ENCODE peak calls at places on chromosome 9, in six cellular contexts. Z, N, X, W, V and L are unnamed samples.

GRCh38 chr9:91427873-91428272 is 4.2 kb upstream of the NFIL3 start:
- DNase-seq in Z (peak; percentile 76), N (no peak), X (no peak), W (no peak), V (no peak), L (no peak)

GRCh38 chr9:83992407-83992806 is 11.8 kb downstream of the RMI1 start:
- DNase-seq in Z (peak; percentile 55), N (no peak), X (no peak), W (no peak), V (no peak), L (peak; percentile 24)

GRCh38 chr9:135468866-135469521 is 10.6 kb upstream of the PPP1R26 start:
- DNase-seq in Z (peak; percentile 46), N (no peak), X (no peak), W (no peak), V (no peak), L (peak; percentile 62)

GRCh38 chr9:35538361-35539234 is 48.7 kb downstream of the RUSC2 start:
- DNase-seq in Z (peak; percentile 82), N (peak; percentile 57), X (peak; percentile 73), W (peak; percentile 75), V (peak; percentile 84), L (peak; percentile 90)

GRCh38 chr9:132011896-132012295 is 67.8 kb downstream of the MED27 start:
- DNase-seq in Z (no peak), N (no peak), X (no peak), W (no peak), V (no peak), L (no peak)

GRCh38 chr9:135290086-135290485 is 189.5 kb upstream of the PPP1R26 start:
- DNase-seq in Z (no peak), N (no peak), X (no peak), W (no peak), V (peak; percentile 46), L (no peak)

GRCh38 chr9:107355394-107355793 is 72.3 kb downstream of the RAD23B start:
- DNase-seq in Z (no peak), N (no peak), X (no peak), W (no peak), V (no peak), L (no peak)

GRCh38 chr9:96061293-96061987 is 185.9 kb downstream of the ERCC6L2 start:
- DNase-seq in Z (peak; percentile 41), N (no peak), X (peak; percentile 54), W (peak; percentile 55), V (no peak), L (peak; percentile 79)

GRCh38 chr9:76311576-76311975 is 82.7 kb downstream of the RFK start:
- DNase-seq in Z (no peak), N (no peak), X (no peak), W (no peak), V (peak; percentile 86), L (no peak)

GRCh38 chr9:63816742-63817621 is 1468.0 kb downstream of the FOXD4L5 start:
- DNase-seq in Z (peak; percentile 82), N (peak; percentile 87), X (peak; percentile 98), W (peak; percentile 99), V (peak; percentile 64), L (peak; percentile 58)

GRCh38 chr9:108855529-108855886 is 278 bp downstream of the ACTL7B start:
- DNase-seq in Z (no peak), N (no peak), X (no peak), W (no peak), V (no peak), L (no peak)

GRCh38 chr9:117413346-117414219 is 1.3 kb downstream of the ASTN2 start:
- DNase-seq in Z (no peak), N (peak; percentile 48), X (peak; percentile 74), W (peak; percentile 60), V (no peak), L (peak; percentile 8)

GRCh38 chr9:111237447-111237846 is 92.6 kb downstream of the OR2K2 start:
- DNase-seq in Z (no peak), N (no peak), X (no peak), W (no peak), V (no peak), L (no peak)

GRCh38 chr9:112180387-112180881 is 5.3 kb upstream of the SUSD1 start:
- DNase-seq in Z (no peak), N (no peak), X (no peak), W (no peak), V (no peak), L (peak; percentile 34)

GRCh38 chr9:27545471-27545870 is 15.9 kb upstream of the MOB3B start:
- DNase-seq in Z (no peak), N (no peak), X (no peak), W (no peak), V (no peak), L (no peak)

GRCh38 chr9:70490478-70490877 is 76.0 kb upstream of the KLF9 start:
- DNase-seq in Z (no peak), N (no peak), X (no peak), W (no peak), V (no peak), L (no peak)

GRCh38 chr9:2017209-2017458 is 2.0 kb downstream of the SMARCA2 start:
- DNase-seq in Z (peak; percentile 31), N (no peak), X (no peak), W (peak; percentile 37), V (no peak), L (no peak)

GRCh38 chr9:115781361-115781760 is 372.2 kb upstream of the PAPPA start:
- DNase-seq in Z (no peak), N (no peak), X (no peak), W (no peak), V (no peak), L (no peak)

GRCh38 chr9:116337015-116337414 is 183.4 kb downstream of the PAPPA start:
- DNase-seq in Z (peak; percentile 83), N (no peak), X (no peak), W (no peak), V (no peak), L (peak; percentile 59)

GRCh38 chr9:114616684-114617520 is 5.8 kb downstream of the TMEM268 start:
- DNase-seq in Z (no peak), N (no peak), X (no peak), W (no peak), V (peak; percentile 16), L (no peak)

GRCh38 chr9:16310288-16311145 is 560.0 kb downstream of the BNC2 start:
- DNase-seq in Z (no peak), N (no peak), X (no peak), W (peak; percentile 33), V (no peak), L (no peak)

GRCh38 chr9:120857481-120857880 is 14.8 kb upstream of the PSMD5 start:
- DNase-seq in Z (no peak), N (no peak), X (no peak), W (no peak), V (no peak), L (no peak)

GRCh38 chr9:130425741-130426466 is 18.9 kb upstream of the ASS1 start:
- DNase-seq in Z (no peak), N (no peak), X (no peak), W (peak; percentile 29), V (no peak), L (no peak)

GRCh38 chr9:88816141-88816540 is 175.1 kb upstream of the S1PR3 start:
- DNase-seq in Z (peak; percentile 72), N (no peak), X (no peak), W (no peak), V (no peak), L (peak; percentile 65)

GRCh38 chr9:121684381-121685145 is 33.1 kb downstream of the DAB2IP start:
- DNase-seq in Z (no peak), N (peak; percentile 35), X (peak; percentile 91), W (peak; percentile 79), V (no peak), L (peak; percentile 29)

GRCh38 chr9:88747768-88748167 is 212.8 kb downstream of the NXNL2 start:
- DNase-seq in Z (peak; percentile 96), N (no peak), X (no peak), W (peak; percentile 62), V (no peak), L (peak; percentile 96)

GRCh38 chr9:33007755-33008154 is 6.3 kb upstream of the APTX start:
- DNase-seq in Z (no peak), N (no peak), X (no peak), W (no peak), V (no peak), L (no peak)

DNA sequence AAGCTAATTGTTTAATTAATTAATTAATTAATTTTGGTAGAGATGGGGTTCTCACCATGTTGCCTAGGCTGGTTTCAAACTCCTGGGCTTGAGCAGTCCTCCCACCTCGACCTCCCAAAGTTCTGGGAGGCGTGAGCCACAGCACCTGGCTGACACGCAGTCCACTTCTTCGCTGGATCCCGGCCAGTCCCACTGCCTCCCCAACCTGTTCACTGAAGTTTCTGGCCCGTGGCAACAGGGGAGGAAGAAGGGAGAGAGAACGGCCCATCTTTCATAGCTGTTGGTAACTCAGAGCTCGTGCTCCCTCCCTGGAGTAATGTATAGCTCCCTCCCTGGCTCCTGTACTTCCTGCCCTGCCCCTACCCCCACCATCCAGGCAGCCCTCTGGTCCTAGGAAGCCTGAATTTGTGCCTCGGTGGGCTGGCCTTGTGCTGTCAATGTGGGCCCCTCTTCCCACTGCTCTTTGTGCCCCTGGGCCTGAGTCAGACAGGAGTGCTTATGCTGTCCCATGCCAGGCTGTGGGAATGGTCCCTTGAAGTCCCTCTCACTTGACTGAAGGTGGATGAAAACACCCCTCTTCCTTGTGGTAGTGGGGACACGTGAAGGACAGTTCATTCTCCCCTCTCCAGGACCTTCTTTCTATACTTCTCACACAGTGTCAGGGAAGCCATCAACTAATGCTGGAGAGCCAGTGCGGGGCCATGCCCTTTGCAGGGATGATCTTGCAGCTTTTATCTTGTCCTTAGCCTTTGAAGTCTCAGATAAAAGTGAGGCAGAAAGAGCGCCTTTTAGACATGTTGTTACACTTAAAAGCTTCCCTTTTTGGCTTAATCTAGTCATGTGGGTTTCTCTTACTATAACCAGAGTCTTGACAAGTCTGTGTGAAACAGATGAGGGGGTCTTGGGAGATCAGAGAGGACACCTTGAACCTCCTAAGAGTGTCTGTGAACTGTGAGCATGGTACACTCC is 38.1 kb downstream of the ANGPTL2 start:
- DNase-seq in Z (no peak), N (no peak), X (no peak), W (no peak), V (no peak), L (no peak)
- H3K23ac ChIP-seq in Z (no peak overlapping the region), N (no peak overlapping the region), X (no peak overlapping the region), W (no peak overlapping the region), V (no peak overlapping the region), L (no peak overlapping the region)

GRCh38 chr9:133483611-133484010 is 4.7 kb upstream of the SLC2A6 start:
- DNase-seq in Z (no peak), N (no peak), X (no peak), W (no peak), V (no peak), L (no peak)
- H2AFZ ChIP-seq in Z (no peak overlapping the region), N (no peak overlapping the region), X (no peak overlapping the region), W (no peak overlapping the region), V (no peak overlapping the region), L (no peak overlapping the region)

GRCh38 chr9:124013263-124014211 is 2.0 kb downstream of the LHX2 start:
- DNase-seq in Z (no peak), N (no peak), X (peak; percentile 74), W (peak; percentile 79), V (no peak), L (no peak)
- H3K23ac ChIP-seq in Z (no peak overlapping the region), N (peak overlapping the region; percentile 80), X (no peak overlapping the region), W (no peak overlapping the region), V (no peak overlapping the region), L (peak overlapping the region; percentile 49)

DNA sequence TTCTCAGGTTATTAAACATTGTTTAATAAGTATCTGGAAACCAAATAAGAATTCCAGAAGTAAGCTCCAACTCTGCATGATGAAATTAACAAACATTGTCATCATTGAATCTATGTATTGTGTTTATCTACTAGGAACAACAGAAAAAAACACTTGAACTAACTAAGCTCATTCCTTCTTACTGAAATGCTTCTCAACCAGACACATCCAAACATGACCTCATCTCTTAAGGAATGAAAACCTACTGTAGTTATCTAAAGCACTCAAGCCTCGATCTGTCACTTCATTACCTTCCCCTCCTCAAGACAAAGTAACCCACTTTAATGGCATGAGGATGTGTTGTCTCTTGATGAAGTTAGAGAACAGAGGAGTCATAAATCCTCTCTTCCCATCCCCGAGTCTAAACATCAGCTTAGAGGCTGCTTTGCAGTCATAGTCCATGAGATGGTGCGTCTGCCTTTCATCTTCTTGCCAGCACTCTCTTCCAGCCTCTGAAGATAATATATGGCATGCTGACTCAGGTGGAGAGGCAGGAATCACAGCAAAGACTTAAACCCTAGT is 86.5 kb downstream of the CEMIP2 start:
- DNase-seq in Z (peak; percentile 76), N (no peak), X (no peak), W (no peak), V (peak; percentile 52), L (peak; percentile 82)
- H2AFZ ChIP-seq in Z (peak overlapping the region; percentile 5), N (no peak overlapping the region), X (no peak overlapping the region), W (no peak overlapping the region), V (no peak overlapping the region), L (no peak overlapping the region)